ENCODE peak calls at places on chromosomes 6 and 20, in six cellular contexts. I is fibroblast of the aortic adventitia; F is H9; E is germinal center; R is non-pigmented ciliary epithelial cell; Y is activated naive CD4-positive, alpha-beta T cell treated with Interleukin-2 at 50 U/mL for 16 hours. G is an unnamed sample.
A peak's percentile ranks its signal among the peaks of the same experiment; 100 is the strongest.

GRCh38 chr20:34567885-34568865 is 9.7 kb downstream of the MAP1LC3A start:
- DNase-seq in R (no peak), Y (no peak), F (no peak), E (no peak), I (no peak), G (no peak)

GRCh38 chr20:48898896-48899513 is 22.5 kb upstream of the ARFGEF2 start:
- DNase-seq in F (no peak), I (no peak), Y (no peak), R (no peak), E (no peak), G (no peak)

GRCh38 chr6:22221211-22221610 is 75.6 kb downstream of the PRL start:
- DNase-seq in R (no peak), Y (no peak), F (no peak), I (no peak), E (no peak), G (no peak)

GRCh38 chr6:40763001-40763400 is 175.8 kb upstream of the LRFN2 start:
- DNase-seq in I (no peak), R (no peak), F (no peak), E (no peak), Y (no peak), G (no peak)

GRCh38 chr6:108836061-108836460 is 12.2 kb upstream of the ARMC2 start:
- DNase-seq in Y (no peak), F (no peak), E (no peak), R (no peak), I (no peak), G (no peak)

GRCh38 chr6:138404666-138405337 is 779 bp downstream of the HEBP2 start:
- DNase-seq in I (peak; percentile 23), F (no peak), E (peak; percentile 55), R (no peak), Y (peak; percentile 35), G (no peak)

GRCh38 chr6:64685401-64685800 is 1021.6 kb downstream of the EYS start:
- DNase-seq in Y (no peak), F (peak; percentile 37), R (no peak), E (no peak), I (no peak), G (no peak)

GRCh38 chr20:53829086-53829703 is 235.6 kb upstream of the ZNF217 start:
- DNase-seq in F (no peak), I (peak; percentile 98), R (peak; percentile 93), E (no peak), Y (no peak), G (peak; percentile 62)

GRCh38 chr6:57173056-57173885 is 1.1 kb downstream of the BAG2 start:
- DNase-seq in E (peak; percentile 41), I (peak; percentile 49), Y (peak; percentile 17), R (no peak), F (peak; percentile 34), G (no peak)

GRCh38 chr20:16708590-16708989 is 21.2 kb upstream of the SNRPB2 start:
- DNase-seq in E (no peak), I (no peak), F (no peak), R (no peak), Y (no peak), G (no peak)

GRCh38 chr6:90251295-90251992 is 45.2 kb downstream of the BACH2 start:
- DNase-seq in E (peak; percentile 48), Y (no peak), R (no peak), I (no peak), F (no peak), G (no peak)

GRCh38 chr20:56343861-56344381 is 14.9 kb upstream of the FAM210B start:
- DNase-seq in I (peak; percentile 46), R (no peak), E (peak; percentile 64), Y (peak; percentile 19), F (peak; percentile 86), G (no peak)

GRCh38 chr6:85405175-85405852 is 44.6 kb upstream of the NT5E start:
- DNase-seq in R (no peak), Y (no peak), I (peak; percentile 63), E (no peak), F (no peak), G (no peak)

GRCh38 chr6:68756454-68757375 is 121.6 kb downstream of the ADGRB3 start:
- DNase-seq in I (no peak), Y (no peak), R (no peak), E (no peak), F (no peak), G (no peak)

GRCh38 chr6:33622456-33623431 is 1.6 kb downstream of the ITPR3 start:
- DNase-seq in I (peak; percentile 55), Y (no peak), F (no peak), R (no peak), E (no peak), G (no peak)

GRCh38 chr6:14975124-14975815 is 270.6 kb upstream of the JARID2 start:
- DNase-seq in F (no peak), R (no peak), E (no peak), I (peak; percentile 31), Y (no peak), G (no peak)

GRCh38 chr6:53179961-53180651 is 31.5 kb upstream of the GCM1 start:
- DNase-seq in Y (no peak), E (peak; percentile 37), R (peak; percentile 72), F (no peak), I (peak; percentile 51), G (peak; percentile 89)

GRCh38 chr6:1792989-1793388 is 183.3 kb downstream of the FOXC1 start:
- DNase-seq in R (no peak), I (peak; percentile 28), Y (no peak), E (peak; percentile 48), F (peak; percentile 58), G (no peak)

GRCh38 chr20:33788351-33789049 is 22.6 kb upstream of the CHMP4B start:
- DNase-seq in R (no peak), Y (no peak), E (no peak), F (no peak), I (no peak), G (no peak)

GRCh38 chr20:3248167-3248992 is 9.4 kb upstream of the SLC4A11 start:
- DNase-seq in R (no peak), Y (peak; percentile 17), E (peak; percentile 23), F (peak; percentile 73), I (peak; percentile 28), G (peak; percentile 12)

GRCh38 chr6:90288404-90288803 is 8.2 kb downstream of the BACH2 start:
- DNase-seq in Y (no peak), R (no peak), E (no peak), I (no peak), F (no peak), G (no peak)

G was measured in smooth muscle cell of the brain vasculature.